ENCODE peak calls at places on chromosomes 12 and 14, in four cellular contexts. K is HEK293T, M is HepG2, P is K562. G is an unnamed sample.

GRCh38 chr12:124024263-124024678 is 51.3 kb downstream of the ZNF664 start:
- DNase-seq in M (no peak), P (no peak), K (no peak), G (no peak)

GRCh38 chr12:113359939-113360748 is 1.8 kb downstream of the PLBD2 start:
- DNase-seq in P (no peak), K (no peak), M (peak), G (no peak)

GRCh38 chr14:50312734-50313054 is 570 bp downstream of the DMAC2L start:
- DNase-seq in P (no peak), K (no peak), M (peak), G (no peak)

GRCh38 chr12:98639526-98639925 is 5.1 kb downstream of the IKBIP start:
- DNase-seq in K (no peak), M (no peak), P (no peak), G (no peak)

GRCh38 chr12:70185301-70185700 is 57.9 kb upstream of the CNOT2 start:
- DNase-seq in K (no peak), P (no peak), M (no peak), G (no peak)

GRCh38 chr12:133233006-133233405 is 2.7 kb downstream of the ANHX start:
- DNase-seq in K (no peak), P (no peak), M (no peak), G (no peak)

GRCh38 chr12:45989277-45989856 is 1.0 kb downstream of the SCAF11 start:
- DNase-seq in M (no peak), P (no peak), K (no peak), G (no peak)

GRCh38 chr12:16165506-16165905 is 112.0 kb downstream of the SLC15A5 start:
- DNase-seq in P (no peak), M (peak), K (peak), G (no peak)

GRCh38 chr14:39763402-39763890 is 331.2 kb upstream of the FBXO33 start:
- DNase-seq in K (no peak), M (no peak), P (no peak), G (peak)

GRCh38 chr12:6788972-6789905 is at the start of gene CD4:
- DNase-seq in P (no peak), M (no peak), K (no peak), G (no peak)

GRCh38 chr14:89226789-89227489 is 190.1 kb downstream of the FOXN3 start:
- DNase-seq in M (no peak), P (no peak), K (no peak), G (no peak)

DNA sequence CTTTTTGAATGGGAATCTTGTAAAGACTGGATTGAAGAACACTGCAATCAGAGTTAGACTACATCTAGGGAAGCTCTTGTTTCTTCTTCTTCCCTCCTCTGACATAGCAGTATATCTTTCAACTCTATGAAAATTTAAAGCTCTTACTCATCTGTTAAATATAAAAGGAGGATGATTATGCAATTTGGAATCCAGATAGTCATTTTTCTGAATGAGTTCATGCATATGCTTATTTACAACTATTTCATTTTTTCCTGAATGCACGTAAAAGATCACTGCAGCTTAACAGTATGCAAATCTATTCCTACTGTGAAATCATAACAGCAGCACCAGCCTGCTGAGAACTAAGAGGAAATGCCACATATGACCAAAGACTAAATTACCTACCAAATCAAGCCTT is 133.5 kb upstream of the TMCC3 start:
- DNase-seq in M (no peak), P (no peak), K (no peak), G (no peak)
- TF ChIP-seq TARDBP in M (no peak), P (no peak), K (no peak), G (no peak)

DNA sequence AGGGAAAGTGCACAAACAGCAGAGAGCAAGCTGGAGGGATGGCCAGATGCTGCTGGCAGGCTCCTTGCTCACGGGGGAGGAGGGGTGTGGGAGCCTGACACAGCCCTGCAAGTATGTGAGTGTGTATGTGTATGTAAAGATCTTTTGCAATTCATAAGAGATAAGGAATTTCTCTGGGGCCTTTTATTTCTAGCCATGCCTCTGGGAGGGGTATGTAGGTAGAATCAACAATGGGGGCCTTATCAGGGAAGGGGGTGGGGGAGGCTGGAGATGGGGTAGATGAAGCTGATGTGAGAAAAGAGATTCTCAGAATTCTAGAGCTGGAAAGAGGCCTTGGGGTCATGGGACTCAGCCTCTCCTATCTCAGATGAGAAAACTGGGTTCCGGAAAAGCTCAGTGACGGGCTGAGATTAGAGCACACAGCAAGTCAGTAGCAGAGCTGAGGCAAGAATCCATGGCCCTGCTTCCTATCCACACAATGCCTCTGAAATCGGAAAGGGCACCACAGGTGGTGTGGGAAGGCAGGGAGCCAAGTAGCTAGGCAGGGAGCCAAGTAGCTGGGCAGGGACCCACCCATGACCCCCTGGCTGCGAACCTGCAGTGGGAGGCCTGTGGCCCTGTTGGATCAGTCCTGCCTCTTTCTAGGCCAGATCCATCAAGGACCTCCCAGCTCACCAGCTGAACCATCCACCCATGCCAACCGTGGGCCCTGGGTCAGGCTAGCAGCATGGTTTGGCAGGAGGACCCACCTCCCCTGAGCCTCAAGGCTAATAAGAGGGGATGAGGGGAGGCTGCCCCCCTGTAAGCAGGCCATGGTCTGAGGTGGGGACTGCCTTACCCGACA is 54.7 kb downstream of the PLEKHG3 start:
- DNase-seq in M (peak), P (no peak), K (no peak), G (no peak)
- TF ChIP-seq TARDBP in M (no peak), P (no peak), K (no peak), G (no peak)

DNA sequence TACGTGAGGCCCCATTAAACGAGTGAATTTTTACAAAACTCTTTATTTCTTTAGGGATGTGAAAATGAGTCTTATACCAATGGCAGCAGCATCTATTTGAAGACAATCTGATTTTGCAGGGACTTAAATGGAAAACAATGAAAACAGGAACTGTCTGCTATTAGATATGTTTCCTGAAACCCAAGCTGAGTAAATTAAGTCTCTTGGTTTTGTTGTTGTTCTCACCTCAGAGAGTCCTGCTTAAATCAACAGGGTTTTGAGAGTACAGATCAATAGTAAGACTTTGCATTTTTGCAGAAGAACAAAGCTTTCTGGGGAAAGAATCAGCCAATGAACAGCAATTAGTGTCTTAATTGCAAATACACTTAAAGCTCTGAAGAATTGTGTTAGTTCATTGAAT is 39.1 kb upstream of the LGR5 start:
- DNase-seq in K (no peak), M (no peak), P (no peak), G (no peak)
- TF ChIP-seq TARDBP in K (no peak), M (no peak), P (no peak), G (no peak)

GRCh38 chr14:38171197-38171596 is 36.5 kb upstream of the SSTR1 start:
- DNase-seq in K (no peak), P (no peak), M (no peak), G (no peak)
- TF ChIP-seq TARDBP in K (no peak), P (no peak), M (no peak), G (no peak)

DNA sequence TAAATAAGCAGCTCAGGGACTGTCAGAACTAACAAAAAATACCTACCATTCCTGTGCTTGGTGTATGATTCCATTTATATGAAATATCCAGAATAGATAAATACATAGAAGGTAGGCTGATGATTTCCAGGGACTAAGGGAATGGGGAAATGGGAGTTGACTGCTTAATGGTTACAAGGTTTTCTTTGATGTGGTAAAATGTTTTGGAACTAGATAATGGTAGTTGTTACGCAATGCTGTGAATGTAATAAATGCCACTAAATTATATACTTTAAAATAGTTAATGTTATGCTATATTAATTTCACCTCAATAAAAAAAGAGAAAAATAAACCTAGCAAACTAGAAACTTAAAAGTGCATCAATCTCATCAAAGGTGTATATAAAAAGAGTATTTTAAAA is 41.1 kb downstream of the CEP83 start:
- DNase-seq in M (peak), K (no peak), P (no peak), G (no peak)
- TF ChIP-seq TARDBP in M (no peak), K (no peak), P (no peak), G (no peak)

G was measured in GM12878.